ENCODE peak calls at places on chromosomes 2 and 18, in seven cellular contexts. One of them, this sample, is unnamed.

GRCh38 chr2:239204143-239204875 is 196.5 kb downstream of the HDAC4 start:
- DNase-seq in H9: no peak
- DNase-seq in GM23248: no peak
- DNase-seq in hypothalamus: no peak
- DNase-seq in GM13976: no peak
- DNase-seq in tibial nerve: no peak
- DNase-seq in caudate nucleus: no peak
- DNase-seq in this sample: no peak

GRCh38 chr2:165239230-165239629 is at the start of gene SCN2A:
- DNase-seq in tibial nerve: no peak
- DNase-seq in GM13976: no peak
- DNase-seq in caudate nucleus: no peak
- DNase-seq in GM23248: peak; percentile 67
- DNase-seq in hypothalamus: no peak
- DNase-seq in H9: no peak
- DNase-seq in this sample: no peak

GRCh38 chr2:106130251-106130998 is 63.7 kb downstream of the UXS1 start:
- DNase-seq in caudate nucleus: no peak
- DNase-seq in tibial nerve: no peak
- DNase-seq in GM13976: no peak
- DNase-seq in GM23248: no peak
- DNase-seq in hypothalamus: no peak
- DNase-seq in H9: no peak
- DNase-seq in this sample: no peak

GRCh38 chr2:237073552-237073951 is 12.1 kb upstream of the COPS8 start:
- DNase-seq in GM23248: peak; percentile 93
- DNase-seq in hypothalamus: no peak
- DNase-seq in H9: no peak
- DNase-seq in GM13976: no peak
- DNase-seq in caudate nucleus: no peak
- DNase-seq in tibial nerve: no peak
- DNase-seq in this sample: no peak

GRCh38 chr18:71028285-71028762 is 739.5 kb downstream of the SOCS6 start:
- DNase-seq in caudate nucleus: no peak
- DNase-seq in tibial nerve: no peak
- DNase-seq in hypothalamus: no peak
- DNase-seq in GM23248: no peak
- DNase-seq in H9: peak; percentile 45
- DNase-seq in GM13976: no peak
- DNase-seq in this sample: no peak

GRCh38 chr2:239263231-239263936 is 137.4 kb downstream of the HDAC4 start:
- DNase-seq in GM13976: no peak
- DNase-seq in hypothalamus: no peak
- DNase-seq in H9: peak; percentile 22
- DNase-seq in caudate nucleus: no peak
- DNase-seq in GM23248: no peak
- DNase-seq in tibial nerve: no peak
- DNase-seq in this sample: no peak

GRCh38 chr2:74297391-74297790 is 45.8 kb downstream of the SLC4A5 start:
- DNase-seq in H9: no peak
- DNase-seq in GM23248: no peak
- DNase-seq in hypothalamus: no peak
- DNase-seq in GM13976: peak; percentile 42
- DNase-seq in caudate nucleus: no peak
- DNase-seq in tibial nerve: no peak
- DNase-seq in this sample: no peak

GRCh38 chr2:2324119-2324518 is 7.0 kb downstream of the MYT1L start:
- DNase-seq in hypothalamus: no peak
- DNase-seq in GM13976: no peak
- DNase-seq in caudate nucleus: peak; percentile 71
- DNase-seq in tibial nerve: no peak
- DNase-seq in GM23248: no peak
- DNase-seq in H9: no peak
- DNase-seq in this sample: no peak

GRCh38 chr18:46322411-46322891 is 218.3 kb downstream of the HAUS1 start:
- DNase-seq in caudate nucleus: no peak
- DNase-seq in GM23248: no peak
- DNase-seq in tibial nerve: no peak
- DNase-seq in GM13976: no peak
- DNase-seq in H9: no peak
- DNase-seq in hypothalamus: no peak
- DNase-seq in this sample: no peak

GRCh38 chr18:21978546-21979170 is 190.7 kb upstream of the GATA6 start:
- DNase-seq in tibial nerve: no peak
- DNase-seq in hypothalamus: no peak
- DNase-seq in caudate nucleus: no peak
- DNase-seq in GM23248: no peak
- DNase-seq in GM13976: no peak
- DNase-seq in H9: no peak
- DNase-seq in this sample: no peak

GRCh38 chr18:10406172-10406663 is 48.2 kb upstream of the APCDD1 start:
- DNase-seq in hypothalamus: no peak
- DNase-seq in tibial nerve: no peak
- DNase-seq in caudate nucleus: no peak
- DNase-seq in GM23248: no peak
- DNase-seq in GM13976: no peak
- DNase-seq in H9: peak; percentile 68
- DNase-seq in this sample: peak; percentile 58

GRCh38 chr2:40820319-40820718 is 368.4 kb upstream of the SLC8A1 start:
- DNase-seq in GM13976: no peak
- DNase-seq in hypothalamus: no peak
- DNase-seq in GM23248: peak; percentile 24
- DNase-seq in tibial nerve: no peak
- DNase-seq in H9: no peak
- DNase-seq in caudate nucleus: no peak
- DNase-seq in this sample: no peak

GRCh38 chr18:702957-703659 is 9.3 kb downstream of the ENOSF1 start:
- DNase-seq in GM13976: no peak
- DNase-seq in caudate nucleus: no peak
- DNase-seq in tibial nerve: no peak
- DNase-seq in GM23248: peak; percentile 96
- DNase-seq in H9: no peak
- DNase-seq in hypothalamus: no peak
- DNase-seq in this sample: peak; percentile 19

GRCh38 chr2:24123212-24124002 is at the start of the genes FAM228B and PFN4:
- DNase-seq in tibial nerve: peak; percentile 71
- DNase-seq in GM13976: peak; percentile 95
- DNase-seq in hypothalamus: peak; percentile 64
- DNase-seq in GM23248: peak; percentile 88
- DNase-seq in caudate nucleus: peak; percentile 69
- DNase-seq in H9: peak; percentile 83
- DNase-seq in this sample: peak; percentile 89

GRCh38 chr2:11343626-11344341 is 652 bp downstream of the ROCK2 start:
- DNase-seq in GM13976: peak; percentile 62
- DNase-seq in H9: peak; percentile 66
- DNase-seq in GM23248: peak; percentile 55
- DNase-seq in hypothalamus: no peak
- DNase-seq in caudate nucleus: peak; percentile 18
- DNase-seq in tibial nerve: no peak
- DNase-seq in this sample: peak; percentile 79

GRCh38 chr2:85444629-85445028 is 26.1 kb downstream of the SH2D6 start:
- DNase-seq in H9: no peak
- DNase-seq in tibial nerve: no peak
- DNase-seq in GM13976: no peak
- DNase-seq in caudate nucleus: no peak
- DNase-seq in hypothalamus: no peak
- DNase-seq in GM23248: peak; percentile 64
- DNase-seq in this sample: no peak

GRCh38 chr2:210363261-210363660 is 48.3 kb upstream of the MYL1 start:
- DNase-seq in caudate nucleus: no peak
- DNase-seq in hypothalamus: no peak
- DNase-seq in GM13976: no peak
- DNase-seq in GM23248: no peak
- DNase-seq in tibial nerve: no peak
- DNase-seq in H9: peak; percentile 28
- DNase-seq in this sample: no peak

GRCh38 chr2:106159867-106160785 is 34.0 kb downstream of the UXS1 start:
- DNase-seq in H9: no peak
- DNase-seq in GM13976: no peak
- DNase-seq in caudate nucleus: peak; percentile 65
- DNase-seq in GM23248: no peak
- DNase-seq in tibial nerve: no peak
- DNase-seq in hypothalamus: no peak
- DNase-seq in this sample: no peak